ENCODE peak calls at places on chromosomes 16 and 17, in six cellular contexts. O, I, R, J, Z and M are unnamed samples.
A peak's percentile ranks its signal among the peaks of the same experiment; 100 is the strongest.

GRCh38 chr16:30971298-30971697 is 13.7 kb upstream of the HSD3B7 start:
- DNase-seq in R (no peak), J (no peak), I (no peak), Z (no peak), O (no peak), M (no peak)

GRCh38 chr17:80294210-80294609 is 33.6 kb downstream of the RNF213 start:
- DNase-seq in O (no peak), R (no peak), Z (no peak), J (no peak), I (no peak), M (peak; percentile 54)

GRCh38 chr17:61208301-61209098 is 191.1 kb upstream of the TBX2 start:
- DNase-seq in Z (no peak), O (no peak), J (no peak), I (no peak), R (no peak), M (no peak)

GRCh38 chr17:76659928-76660614 is 16.5 kb upstream of the ST6GALNAC1 start:
- DNase-seq in J (no peak), O (peak; percentile 60), R (no peak), Z (no peak), I (peak; percentile 73), M (no peak)

GRCh38 chr16:71358464-71359031 is at the start of gene CALB2:
- DNase-seq in O (peak; percentile 87), I (peak; percentile 91), J (peak; percentile 43), Z (no peak), R (peak; percentile 27), M (peak; percentile 11)

GRCh38 chr16:69133555-69133954 is 1.1 kb downstream of the UTP4 start:
- DNase-seq in I (no peak), R (no peak), O (no peak), Z (no peak), J (no peak), M (no peak)

GRCh38 chr16:51818342-51818944 is 667.4 kb upstream of the SALL1 start:
- DNase-seq in Z (no peak), I (peak; percentile 28), R (peak; percentile 25), J (peak; percentile 31), O (no peak), M (peak; percentile 20)

GRCh38 chr17:33316733-33317132 is 23.6 kb upstream of the ASIC2 start:
- DNase-seq in R (no peak), O (no peak), I (no peak), Z (no peak), J (no peak), M (no peak)

GRCh38 chr16:8708546-8708945 is 34.1 kb downstream of the ABAT start:
- DNase-seq in R (no peak), O (no peak), J (no peak), I (no peak), Z (no peak), M (no peak)

GRCh38 chr17:30093463-30094147 is 23.0 kb upstream of the NSRP1 start:
- DNase-seq in J (peak; percentile 49), O (peak; percentile 78), I (peak; percentile 76), Z (peak; percentile 32), R (no peak), M (no peak)

GRCh38 chr16:10261077-10261476 is 78.8 kb upstream of the GRIN2A start:
- DNase-seq in R (no peak), O (no peak), J (no peak), Z (no peak), I (no peak), M (no peak)
- H3K27ac ChIP-seq in R (no peak overlapping the region), O (no peak overlapping the region), J (no peak overlapping the region), Z (no peak overlapping the region), I (no peak overlapping the region), M (no peak overlapping the region)

GRCh38 chr17:63440770-63441335 is 5.3 kb downstream of the CYB561 start:
- DNase-seq in R (no peak), I (peak; percentile 71), J (no peak), Z (no peak), O (no peak), M (no peak)

GRCh38 chr17:63442074-63442473 is 4.0 kb downstream of the CYB561 start:
- DNase-seq in O (peak; percentile 20), Z (no peak), I (peak; percentile 80), J (no peak), R (no peak), M (no peak)

GRCh38 chr17:63439682-63440081 is 6.4 kb downstream of the CYB561 start:
- DNase-seq in O (no peak), I (no peak), J (no peak), R (no peak), Z (no peak), M (no peak)

GRCh38 chr17:63441654-63442053 is 4.5 kb downstream of the CYB561 start:
- DNase-seq in Z (no peak), J (no peak), R (no peak), I (no peak), O (no peak), M (no peak)

GRCh38 chr17:63440127-63440769 is 5.9 kb downstream of the CYB561 start:
- DNase-seq in Z (no peak), J (no peak), R (no peak), I (peak; percentile 82), O (no peak), M (no peak)
- TF ChIP-seq GABPA in Z (no peak), J (no peak), R (no peak), I (no peak), O (no peak), M (no peak)

GRCh38 chr16:2767891-2768290 is 9.2 kb downstream of the ELOB start:
- DNase-seq in I (no peak), R (no peak), Z (no peak), O (no peak), J (no peak), M (peak; percentile 6)

GRCh38 chr16:2770057-2770780 is 6.9 kb downstream of the ELOB start:
- DNase-seq in Z (no peak), I (no peak), R (no peak), J (no peak), O (no peak), M (peak; percentile 40)

GRCh38 chr16:2768403-2769089 is 8.5 kb downstream of the ELOB start:
- DNase-seq in I (no peak), O (peak; percentile 56), R (no peak), J (no peak), Z (no peak), M (no peak)

GRCh38 chr16:2769675-2770056 is 7.4 kb downstream of the ELOB start:
- DNase-seq in I (no peak), J (no peak), O (no peak), R (no peak), Z (no peak), M (no peak)

GRCh38 chr16:2769100-2769529 is 8.0 kb downstream of the ELOB start:
- DNase-seq in I (no peak), R (no peak), O (peak; percentile 48), Z (no peak), J (no peak), M (peak; percentile 31)
- H3K27ac ChIP-seq in I (no peak overlapping the region), R (no peak overlapping the region), O (no peak overlapping the region), Z (no peak overlapping the region), J (no peak overlapping the region), M (no peak overlapping the region)

DNA sequence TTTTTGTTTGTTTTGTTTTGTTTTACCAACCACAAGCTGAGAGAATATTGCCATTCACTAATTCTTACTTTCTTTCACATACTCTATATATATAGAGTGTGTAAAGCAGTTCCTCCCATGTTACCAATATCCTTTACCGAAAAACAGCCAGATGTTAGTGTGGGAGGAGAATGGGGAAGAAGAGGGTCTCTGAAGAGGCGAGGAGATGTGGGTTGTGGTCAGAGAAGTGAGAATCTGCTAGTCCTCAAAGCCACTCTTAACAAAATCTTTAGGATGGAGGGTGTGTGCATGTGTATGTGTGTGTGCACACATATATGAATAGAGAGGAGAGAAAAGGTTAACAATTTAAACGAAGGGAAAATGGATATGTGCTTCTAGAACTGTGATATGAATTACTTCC is 80.6 kb downstream of the TUBD1 start:
- DNase-seq in I (no peak), R (no peak), J (no peak), O (no peak), Z (no peak), M (peak; percentile 74)
- TF ChIP-seq GABPA in I (no peak), R (no peak), J (no peak), O (no peak), Z (no peak), M (no peak)

GRCh38 chr17:3880983-3881382 is 11.9 kb downstream of the CAMKK1 start:
- DNase-seq in Z (no peak), O (no peak), J (no peak), R (no peak), I (no peak), M (no peak)
- H3K27ac ChIP-seq in Z (no peak overlapping the region), O (no peak overlapping the region), J (no peak overlapping the region), R (no peak overlapping the region), I (no peak overlapping the region), M (no peak overlapping the region)